ENCODE peak calls at places on chromosomes 13 and 19, in six cellular contexts. N is HT1080; E is Right ventricle myocardium superior; F is central memory CD4-positive, alpha-beta T cell; I is stimulated activated naive CD8-positive, alpha-beta T cell treated with anti-CD3 and anti-CD28 coated beads, Interleukin-15, Interleukin-2, amounts not matched to agents 100 U/mL and 50 U/mL, for 24 hours; L is AG08395. W is an unnamed sample.

GRCh38 chr19:29687244-29687896 is 22.1 kb downstream of the PLEKHF1 start:
- DNase-seq in N (peak; percentile 94), E (no peak), F (no peak), I (peak; percentile 68), L (peak; percentile 92), W (no peak)

GRCh38 chr13:110946171-110946570 is 31.3 kb upstream of the ANKRD10 start:
- DNase-seq in N (no peak), E (no peak), F (no peak), I (no peak), L (no peak), W (no peak)

GRCh38 chr13:68168448-68168847 is 938.3 kb upstream of the PCDH9 start:
- DNase-seq in N (no peak), E (no peak), F (no peak), I (no peak), L (no peak), W (no peak)

GRCh38 chr13:114104626-114105350 is 27.6 kb downstream of the RASA3 start:
- DNase-seq in N (no peak), E (peak; percentile 21), F (no peak), I (no peak), L (no peak), W (peak; percentile 29)

GRCh38 chr19:38538793-38539528 is 78.8 kb downstream of the MAP4K1 start:
- DNase-seq in N (no peak), E (no peak), F (peak; percentile 76), I (no peak), L (no peak), W (peak; percentile 24)

GRCh38 chr19:48059331-48059730 is 15.5 kb upstream of the CABP5 start:
- DNase-seq in N (no peak), E (no peak), F (no peak), I (peak; percentile 4), L (no peak), W (no peak)

GRCh38 chr19:11405846-11406643 is 13.1 kb downstream of the RGL3 start:
- DNase-seq in N (no peak), E (no peak), F (no peak), I (peak; percentile 63), L (no peak), W (no peak)

GRCh38 chr19:58398545-58398944 is 3.1 kb downstream of the RNF225 start:
- DNase-seq in N (no peak), E (no peak), F (no peak), I (no peak), L (no peak), W (no peak)

GRCh38 chr19:24054044-24054935 is 32.7 kb upstream of the ZNF254 start:
- DNase-seq in N (peak; percentile 93), E (no peak), F (no peak), I (no peak), L (peak; percentile 65), W (no peak)

GRCh38 chr19:21765151-21765550 is 2.2 kb downstream of the ZNF100 start:
- DNase-seq in N (no peak), E (no peak), F (no peak), I (no peak), L (no peak), W (no peak)

GRCh38 chr13:97205971-97206370 is 16.2 kb upstream of the MBNL2 start:
- DNase-seq in N (peak; percentile 70), E (no peak), F (no peak), I (no peak), L (no peak), W (no peak)

GRCh38 chr13:106362637-106363036 is 172.8 kb downstream of the EFNB2 start:
- DNase-seq in N (no peak), E (no peak), F (no peak), I (no peak), L (no peak), W (no peak)

GRCh38 chr13:54742984-54743383 is 1714.4 kb downstream of the OLFM4 start:
- DNase-seq in N (no peak), E (no peak), F (no peak), I (no peak), L (no peak), W (no peak)

GRCh38 chr19:28519218-28519779 is 693.7 kb downstream of the UQCRFS1 start:
- DNase-seq in N (no peak), E (no peak), F (no peak), I (no peak), L (no peak), W (no peak)

GRCh38 chr19:46144756-46145155 is 3.3 kb upstream of the IGFL2 start:
- DNase-seq in N (no peak), E (no peak), F (no peak), I (no peak), L (no peak), W (no peak)

GRCh38 chr13:113491982-113492381 is 1.5 kb upstream of the DCUN1D2 start:
- DNase-seq in N (no peak), E (no peak), F (no peak), I (no peak), L (no peak), W (no peak)

GRCh38 chr13:99961634-99962033 is 9.9 kb downstream of the ZIC5 start:
- DNase-seq in N (no peak), E (no peak), F (no peak), I (no peak), L (no peak), W (no peak)

GRCh38 chr19:49331616-49332055 is 3.6 kb upstream of the CD37 start:
- DNase-seq in N (peak; percentile 53), E (no peak), F (peak; percentile 68), I (peak; percentile 49), L (peak; percentile 62), W (peak; percentile 38)

GRCh38 chr19:10305139-10305806 is 4.3 kb downstream of the ZGLP1 start:
- DNase-seq in N (no peak), E (peak; percentile 63), F (no peak), I (peak; percentile 4), L (peak; percentile 50), W (no peak)

GRCh38 chr13:96672016-96672415 is 322.3 kb downstream of the OXGR1 start:
- DNase-seq in N (peak; percentile 17), E (no peak), F (no peak), I (no peak), L (no peak), W (no peak)

GRCh38 chr19:1105873-1106840 is 2.4 kb downstream of the GPX4 start:
- DNase-seq in N (no peak), E (no peak), F (no peak), I (no peak), L (no peak), W (no peak)

GRCh38 chr19:3851254-3852176 is 17.3 kb downstream of the ZFR2 start:
- DNase-seq in N (peak; percentile 16), E (no peak), F (no peak), I (no peak), L (no peak), W (no peak)

GRCh38 chr19:8396563-8397203 is 6.5 kb downstream of the RAB11B start:
- DNase-seq in N (peak; percentile 45), E (peak; percentile 81), F (peak; percentile 70), I (peak; percentile 84), L (peak; percentile 61), W (peak; percentile 65)

GRCh38 chr13:98910501-98910951 is 67.3 kb downstream of the DOCK9 start:
- DNase-seq in N (peak; percentile 91), E (no peak), F (peak; percentile 26), I (peak; percentile 32), L (peak; percentile 73), W (no peak)

GRCh38 chr13:23753523-23753922 is 135.7 kb downstream of the MIPEP start:
- DNase-seq in N (peak; percentile 56), E (no peak), F (no peak), I (no peak), L (no peak), W (no peak)

GRCh38 chr19:4049432-4049831 is 17.3 kb downstream of the ZBTB7A start:
- DNase-seq in N (no peak), E (peak; percentile 77), F (no peak), I (no peak), L (no peak), W (no peak)

GRCh38 chr13:112447761-112448603 is 71.8 kb downstream of the SPACA7 start:
- DNase-seq in N (no peak), E (no peak), F (no peak), I (no peak), L (no peak), W (no peak)

GRCh38 chr19:50384685-50385535 is 763 bp downstream of the POLD1 start:
- DNase-seq in N (peak; percentile 39), E (no peak), F (no peak), I (no peak), L (no peak), W (no peak)

GRCh38 chr19:14519860-14520407 is 1.7 kb upstream of the DNAJB1 start:
- DNase-seq in N (peak; percentile 100), E (no peak), F (no peak), I (no peak), L (no peak), W (no peak)

GRCh38 chr13:50129923-50130685 is 114.9 kb downstream of the KCNRG start:
- DNase-seq in N (no peak), E (peak; percentile 62), F (peak; percentile 33), I (peak; percentile 39), L (peak; percentile 40), W (no peak)

GRCh38 chr19:342801-343421 is 1.7 kb downstream of the MIER2 start:
- DNase-seq in N (peak; percentile 82), E (peak; percentile 65), F (no peak), I (no peak), L (peak; percentile 84), W (no peak)

GRCh38 chr13:100382787-100383186 is 205.8 kb downstream of the GGACT start:
- DNase-seq in N (peak; percentile 31), E (no peak), F (no peak), I (no peak), L (no peak), W (no peak)

GRCh38 chr19:31220540-31220939 is 128.7 kb downstream of the TSHZ3 start:
- DNase-seq in N (peak; percentile 53), E (no peak), F (peak; percentile 47), I (peak; percentile 14), L (no peak), W (peak; percentile 25)

GRCh38 chr19:17074628-17075034 is 621 bp downstream of the HAUS8 start:
- DNase-seq in N (no peak), E (no peak), F (peak; percentile 9), I (no peak), L (peak; percentile 5), W (no peak)

GRCh38 chr19:5205388-5205787 is 135.2 kb downstream of the PTPRS start:
- DNase-seq in N (no peak), E (no peak), F (no peak), I (peak; percentile 29), L (no peak), W (no peak)

GRCh38 chr19:40534148-40534547 is 42.5 kb upstream of the SHKBP1 start:
- DNase-seq in N (no peak), E (no peak), F (no peak), I (no peak), L (no peak), W (no peak)

GRCh38 chr13:106089251-106089940 is 446.1 kb downstream of the EFNB2 start:
- DNase-seq in N (no peak), E (no peak), F (no peak), I (no peak), L (no peak), W (no peak)

GRCh38 chr13:75871059-75871458 is 234.9 kb downstream of the LMO7 start:
- DNase-seq in N (no peak), E (no peak), F (no peak), I (no peak), L (no peak), W (no peak)

GRCh38 chr19:18660051-18660910 is 23.2 kb upstream of the CRTC1 start:
- DNase-seq in N (peak; percentile 72), E (peak; percentile 83), F (no peak), I (no peak), L (peak; percentile 32), W (no peak)